ENCODE peak calls at places on chromosome 14, in four cellular contexts. Q, Z, M and F are unnamed samples. For H3K27me3, the result is how much of the 10 kb centered on the place peaks cover.

GRCh38 chr14:80390911-80391310 is 179.6 kb upstream of the DIO2 start:
- DNase-seq in Q (no peak), Z (no peak), M (no peak), F (peak)

GRCh38 chr14:74538411-74539391 is 45.1 kb downstream of the ISCA2 start:
- DNase-seq in Q (no peak), Z (no peak), M (no peak), F (no peak)

GRCh38 chr14:100193417-100194357 is 34.2 kb upstream of the DEGS2 start:
- DNase-seq in Q (no peak), Z (no peak), M (no peak), F (no peak)

GRCh38 chr14:75885829-75886228 is 96.0 kb downstream of the TGFB3 start:
- DNase-seq in Q (peak), Z (no peak), M (no peak), F (peak)

GRCh38 chr14:106163316-106163715 is 636.9 kb downstream of the TMEM121 start:
- DNase-seq in Q (no peak), Z (no peak), M (no peak), F (no peak)

GRCh38 chr14:57022608-57023007 is 212.3 kb upstream of the OTX2 start:
- DNase-seq in Q (no peak), Z (no peak), M (no peak), F (no peak)

GRCh38 chr14:68968051-68968450 is 11.1 kb downstream of the ACTN1 start:
- DNase-seq in Q (no peak), Z (no peak), M (no peak), F (no peak)

GRCh38 chr14:68661226-68662225 is 131.3 kb downstream of the ZFP36L1 start:
- DNase-seq in Q (no peak), Z (no peak), M (no peak), F (no peak)

GRCh38 chr14:96398432-96398831 is 6.5 kb downstream of the AK7 start:
- DNase-seq in Q (no peak), Z (no peak), M (no peak), F (no peak)
- H3K4me3 ChIP-seq in Q (no peak), Z (no peak), M (no peak), F (no peak)

GRCh38 chr14:53668861-53669260 is 287.8 kb downstream of the BMP4 start:
- DNase-seq in Q (peak), Z (no peak), M (no peak), F (no peak)

DNA sequence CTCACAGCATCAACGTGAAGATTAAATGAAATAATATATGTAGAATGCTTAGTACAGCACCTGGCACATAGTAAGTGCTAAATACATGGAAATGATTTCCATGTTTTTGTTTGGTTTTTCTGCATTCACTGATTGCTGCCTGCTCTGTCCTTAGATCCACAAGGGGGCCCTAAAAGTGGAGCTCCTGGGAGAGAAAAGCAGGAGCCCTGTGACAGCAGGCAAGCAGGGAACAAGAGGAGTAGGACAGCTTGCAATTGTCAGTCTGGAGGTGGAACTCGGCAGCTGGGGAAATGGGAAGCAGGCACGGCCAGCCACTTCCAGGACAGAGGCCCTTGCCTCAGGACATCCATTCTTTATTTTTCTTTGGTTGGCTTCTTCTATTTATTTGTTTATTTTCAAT is 292.9 kb downstream of the BMP4 start:
- DNase-seq in Q (peak), Z (peak), M (no peak), F (no peak)
- TF ChIP-seq CTCF in Q (peak), Z (no peak), M (no peak), F (peak)

GRCh38 chr14:77965919-77966435 is 166.1 kb downstream of the ADCK1 start:
- DNase-seq in Q (peak), Z (no peak), M (no peak), F (peak)
- H3K27me3 ChIP-seq in Q (under half), Z (under half), M (under half), F (under half)

DNA sequence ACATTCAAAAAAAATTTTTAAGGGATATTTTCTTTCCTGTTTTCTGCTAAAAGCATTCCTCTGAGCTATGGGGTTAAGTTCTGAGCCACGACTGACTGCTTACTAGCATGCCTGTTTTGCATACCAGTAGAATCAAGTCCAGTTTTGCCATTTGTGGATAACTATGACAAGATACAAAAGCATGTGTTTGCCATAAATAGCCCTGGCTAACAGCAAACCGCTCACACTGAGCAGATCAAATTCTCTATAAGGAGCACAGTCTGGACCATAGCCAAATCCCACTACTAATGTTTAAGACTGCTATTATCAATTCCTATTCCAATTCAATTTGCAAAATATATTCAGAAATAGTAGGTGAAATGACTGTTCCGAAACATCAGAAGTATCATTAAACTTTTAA is 3.2 kb downstream of the CFL2 start:
- DNase-seq in Q (peak), Z (peak), M (no peak), F (peak)
- H3K4me3 ChIP-seq in Q (peak), Z (no peak), M (no peak), F (no peak)

GRCh38 chr14:104724981-104725771 is 1.1 kb downstream of the ADSS1 start:
- DNase-seq in Q (peak), Z (peak), M (no peak), F (no peak)
- TF ChIP-seq CTCF in Q (peak), Z (no peak), M (no peak), F (peak)